ENCODE peak calls at places on chromosomes 16 and 17, in five cellular contexts. G, L, K, P and Y are unnamed samples.

GRCh38 chr17:40251576-40251975 is 32.5 kb downstream of the WIPF2 start:
- DNase-seq in G (no peak), L (no peak), K (no peak), P (no peak), Y (peak)

GRCh38 chr16:68013440-68013839 is 2.3 kb downstream of the DPEP2NB start:
- DNase-seq in G (no peak), L (no peak), K (no peak), P (no peak), Y (no peak)

GRCh38 chr17:66523378-66524174 is 221.2 kb downstream of the PRKCA start:
- DNase-seq in G (no peak), L (no peak), K (no peak), P (no peak), Y (no peak)

GRCh38 chr17:79919164-79919585 is 79.9 kb upstream of the CBX4 start:
- DNase-seq in G (peak), L (no peak), K (no peak), P (no peak), Y (peak)

GRCh38 chr16:54817432-54817831 is 113.2 kb upstream of the IRX5 start:
- DNase-seq in G (peak), L (no peak), K (peak), P (no peak), Y (no peak)

GRCh38 chr17:57832711-57833596 is 16.9 kb downstream of the MRPS23 start:
- DNase-seq in G (peak), L (peak), K (peak), P (peak), Y (peak)

GRCh38 chr17:27929990-27930389 is 36.8 kb upstream of the LYRM9 start:
- DNase-seq in G (no peak), L (no peak), K (no peak), P (no peak), Y (no peak)

GRCh38 chr16:27431773-27432599 is 30.0 kb downstream of the IL21R start:
- DNase-seq in G (no peak), L (peak), K (peak), P (no peak), Y (no peak)

GRCh38 chr16:88647178-88648070 is 3.4 kb downstream of the CYBA start:
- DNase-seq in G (no peak), L (no peak), K (no peak), P (no peak), Y (no peak)

GRCh38 chr16:53580038-53580802 is 77.2 kb upstream of the AKTIP start:
- DNase-seq in G (no peak), L (no peak), K (no peak), P (no peak), Y (no peak)

GRCh38 chr16:1917056-1917664 is 1.1 kb downstream of the HS3ST6 start:
- DNase-seq in G (no peak), L (no peak), K (no peak), P (no peak), Y (no peak)

GRCh38 chr17:70906808-70907207 is 737.5 kb downstream of the KCNJ2 start:
- DNase-seq in G (peak), L (no peak), K (peak), P (no peak), Y (no peak)

GRCh38 chr16:57660715-57661463 is 7.2 kb upstream of the ADGRG3 start:
- DNase-seq in G (no peak), L (no peak), K (no peak), P (no peak), Y (no peak)

GRCh38 chr17:2058521-2059124 is 3.7 kb downstream of the HIC1 start:
- DNase-seq in G (no peak), L (peak), K (peak), P (no peak), Y (peak)

GRCh38 chr16:1458336-1458976 is 14.1 kb upstream of the CCDC154 start:
- DNase-seq in G (no peak), L (peak), K (no peak), P (no peak), Y (no peak)

GRCh38 chr16:62752837-62753236 is 716.6 kb upstream of the CDH8 start:
- DNase-seq in G (no peak), L (no peak), K (peak), P (no peak), Y (no peak)

GRCh38 chr16:13453938-13454553 is 465.9 kb upstream of the ERCC4 start:
- DNase-seq in G (peak), L (peak), K (no peak), P (peak), Y (no peak)

GRCh38 chr17:42850964-42851363 is at the start of gene AOC3:
- DNase-seq in G (no peak), L (no peak), K (no peak), P (no peak), Y (peak)

GRCh38 chr16:58508671-58509251 is 6.6 kb upstream of the SETD6 start:
- DNase-seq in G (no peak), L (peak), K (no peak), P (no peak), Y (no peak)

GRCh38 chr16:26877421-26877820 is 189.3 kb upstream of the C16orf82 start:
- DNase-seq in G (no peak), L (no peak), K (no peak), P (no peak), Y (no peak)